ENCODE peak calls at places on chromosomes 11 and 22, in four cellular contexts. One of them, this sample, is unnamed.

GRCh38 chr11:111077938-111078337 is 167.6 kb upstream of the POU2AF2 start:
- DNase-seq in H1: no peak
- DNase-seq in K562: no peak
- DNase-seq in HepG2: no peak
- DNase-seq in this sample: no peak

GRCh38 chr11:35641206-35641885 is 21.2 kb upstream of the TRIM44 start:
- DNase-seq in H1: no peak
- DNase-seq in K562: no peak
- DNase-seq in HepG2: no peak
- DNase-seq in this sample: no peak

GRCh38 chr11:5351208-5351607 is at the start of gene OR51B6:
- DNase-seq in HepG2: no peak
- DNase-seq in K562: no peak
- DNase-seq in H1: no peak
- DNase-seq in this sample: no peak

GRCh38 chr11:130001491-130002351 is 914 bp downstream of the PRDM10 start:
- DNase-seq in K562: no peak
- DNase-seq in HepG2: peak; percentile 28
- DNase-seq in H1: no peak
- DNase-seq in this sample: no peak

GRCh38 chr22:30940655-30941362 is 27.8 kb downstream of the MORC2 start:
- DNase-seq in K562: no peak
- DNase-seq in H1: no peak
- DNase-seq in HepG2: no peak
- DNase-seq in this sample: no peak

GRCh38 chr22:26559961-26560575 is 29.9 kb downstream of the TPST2 start:
- DNase-seq in K562: no peak
- DNase-seq in H1: no peak
- DNase-seq in HepG2: no peak
- DNase-seq in this sample: no peak

GRCh38 chr11:27228232-27228631 is 134.8 kb downstream of the CCDC34 start:
- DNase-seq in HepG2: no peak
- DNase-seq in K562: no peak
- DNase-seq in H1: no peak
- DNase-seq in this sample: no peak

GRCh38 chr22:23183107-23183698 is 2.9 kb downstream of the BCR start:
- DNase-seq in HepG2: peak; percentile 47
- DNase-seq in K562: peak; percentile 92
- DNase-seq in H1: peak; percentile 39
- DNase-seq in this sample: peak; percentile 80

GRCh38 chr11:115420524-115420923 is 83.7 kb downstream of the CADM1 start:
- DNase-seq in HepG2: no peak
- DNase-seq in K562: no peak
- DNase-seq in H1: no peak
- DNase-seq in this sample: no peak

GRCh38 chr11:32527776-32528175 is 55.9 kb upstream of the EIF3M start:
- DNase-seq in HepG2: no peak
- DNase-seq in K562: no peak
- DNase-seq in H1: no peak
- DNase-seq in this sample: no peak

GRCh38 chr11:122920579-122920978 is 38.0 kb downstream of the JHY start:
- DNase-seq in H1: no peak
- DNase-seq in HepG2: no peak
- DNase-seq in K562: no peak
- DNase-seq in this sample: no peak

GRCh38 chr11:32435947-32436750 is 810 bp upstream of the WT1 start:
- DNase-seq in K562: no peak
- DNase-seq in H1: no peak
- DNase-seq in HepG2: no peak
- DNase-seq in this sample: peak; percentile 23

GRCh38 chr22:39513791-39514190 is 6.6 kb upstream of the ATF4 start:
- DNase-seq in H1: no peak
- DNase-seq in HepG2: no peak
- DNase-seq in K562: no peak
- DNase-seq in this sample: no peak
- H3K36me3 ChIP-seq in H1: peaks cover 47% of the 10 kb centered on the region
- H3K36me3 ChIP-seq in HepG2: peaks cover 71% of the 10 kb centered on the region
- H3K36me3 ChIP-seq in K562: peaks cover 87% of the 10 kb centered on the region
- H3K36me3 ChIP-seq in this sample: peaks cover 2% of the 10 kb centered on the region

DNA sequence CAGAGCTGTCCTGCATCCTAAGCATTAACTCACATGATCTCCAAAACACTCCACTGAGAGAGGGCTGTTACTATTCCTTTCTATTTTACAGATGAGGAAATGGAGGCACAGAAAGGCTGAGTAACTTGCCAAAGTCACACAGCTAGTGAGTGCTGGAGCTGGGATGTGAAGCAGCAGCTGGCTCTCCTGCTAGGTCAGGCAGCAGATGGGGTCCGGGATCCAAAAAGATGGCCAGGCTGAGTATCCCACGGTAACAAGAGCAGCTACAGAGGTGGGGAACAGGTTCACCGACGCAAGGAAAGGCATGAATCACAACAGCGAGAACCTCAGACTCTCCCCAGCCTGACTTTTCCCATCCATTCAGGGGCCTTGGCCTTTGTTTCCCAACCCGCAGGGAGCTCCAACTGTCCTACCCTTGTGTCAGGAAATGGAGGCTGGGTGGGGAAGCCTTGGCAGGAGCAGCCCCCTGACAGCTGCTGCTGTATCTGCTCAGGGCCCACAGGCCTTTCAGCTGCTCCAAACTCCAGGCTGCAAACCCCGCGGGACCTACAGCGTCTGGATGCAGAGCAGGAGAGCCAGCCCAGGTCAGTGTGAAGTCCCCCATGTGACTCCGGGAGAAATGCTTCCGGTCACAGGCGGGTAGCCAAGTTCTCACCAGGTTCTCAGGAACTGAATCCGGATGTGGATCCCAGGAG is 29.5 kb downstream of the DKK3 start:
- DNase-seq in HepG2: no peak
- DNase-seq in K562: no peak
- DNase-seq in H1: no peak
- DNase-seq in this sample: peak; percentile 73
- TF ChIP-seq CHD2 in HepG2: no peak
- TF ChIP-seq CHD2 in K562: no peak
- TF ChIP-seq CHD2 in H1: no peak
- TF ChIP-seq CHD2 in this sample: peak; percentile 61

GRCh38 chr11:61914471-61915171 is 2.7 kb downstream of the RAB3IL1 start:
- DNase-seq in H1: no peak
- DNase-seq in K562: no peak
- DNase-seq in HepG2: no peak
- DNase-seq in this sample: peak; percentile 14

GRCh38 chr11:61912530-61912898 is 4.9 kb downstream of the RAB3IL1 start:
- DNase-seq in K562: no peak
- DNase-seq in H1: no peak
- DNase-seq in HepG2: no peak
- DNase-seq in this sample: peak; percentile 17

GRCh38 chr11:61911701-61912529 is 5.5 kb downstream of the RAB3IL1 start:
- DNase-seq in K562: no peak
- DNase-seq in HepG2: no peak
- DNase-seq in H1: no peak
- DNase-seq in this sample: peak; percentile 25

GRCh38 chr11:61913699-61914395 is 3.5 kb downstream of the RAB3IL1 start:
- DNase-seq in HepG2: no peak
- DNase-seq in K562: no peak
- DNase-seq in H1: no peak
- DNase-seq in this sample: peak; percentile 11

GRCh38 chr11:61912991-61913698 is 4.2 kb downstream of the RAB3IL1 start:
- DNase-seq in HepG2: no peak
- DNase-seq in H1: no peak
- DNase-seq in K562: no peak
- DNase-seq in this sample: peak; percentile 16
- TF ChIP-seq JUND in HepG2: no peak
- TF ChIP-seq JUND in H1: no peak
- TF ChIP-seq JUND in K562: no peak
- TF ChIP-seq JUND in this sample: no peak

GRCh38 chr22:33985506-33985905 is 65.2 kb upstream of the LARGE1 start:
- DNase-seq in HepG2: no peak
- DNase-seq in K562: no peak
- DNase-seq in H1: no peak
- DNase-seq in this sample: no peak

GRCh38 chr22:33984211-33984610 is 63.9 kb upstream of the LARGE1 start:
- DNase-seq in HepG2: no peak
- DNase-seq in K562: no peak
- DNase-seq in H1: no peak
- DNase-seq in this sample: no peak

GRCh38 chr22:33986167-33986771 is 66.0 kb upstream of the LARGE1 start:
- DNase-seq in K562: no peak
- DNase-seq in HepG2: no peak
- DNase-seq in H1: no peak
- DNase-seq in this sample: no peak

GRCh38 chr22:33984741-33985287 is 64.5 kb upstream of the LARGE1 start:
- DNase-seq in H1: no peak
- DNase-seq in K562: no peak
- DNase-seq in HepG2: no peak
- DNase-seq in this sample: no peak

GRCh38 chr22:33986954-33987353 is 66.7 kb upstream of the LARGE1 start:
- DNase-seq in HepG2: no peak
- DNase-seq in H1: no peak
- DNase-seq in K562: no peak
- DNase-seq in this sample: no peak
- H3K36me3 ChIP-seq in HepG2: no peaks in the 10 kb centered on the region
- H3K36me3 ChIP-seq in H1: no peaks in the 10 kb centered on the region
- H3K36me3 ChIP-seq in K562: no peaks in the 10 kb centered on the region
- H3K36me3 ChIP-seq in this sample: no peaks in the 10 kb centered on the region

DNA sequence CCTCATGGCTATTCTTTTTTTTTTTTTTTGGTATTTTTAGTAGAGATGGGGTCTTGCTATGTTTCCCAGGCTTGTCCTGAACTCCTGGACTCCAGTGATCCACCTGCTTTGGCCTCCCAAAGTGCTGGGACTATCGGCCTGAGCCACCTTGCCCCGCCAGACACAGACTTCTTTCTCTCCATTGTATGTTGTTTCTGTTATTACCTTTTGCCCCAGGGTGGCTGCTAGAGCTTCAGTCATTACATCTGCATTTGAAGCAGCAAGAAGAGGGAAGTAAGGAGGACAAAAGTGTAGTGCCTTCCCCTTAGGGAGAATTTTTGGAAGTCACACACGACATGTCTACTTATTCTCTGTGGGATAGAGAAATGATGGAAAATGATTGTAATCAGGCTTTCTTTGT is 10.1 kb upstream of the OSBP start:
- DNase-seq in K562: no peak
- DNase-seq in H1: no peak
- DNase-seq in HepG2: no peak
- DNase-seq in this sample: no peak
- TF ChIP-seq CHD2 in K562: no peak
- TF ChIP-seq CHD2 in H1: no peak
- TF ChIP-seq CHD2 in HepG2: no peak
- TF ChIP-seq CHD2 in this sample: no peak

This sample was measured in SK-N-SH.